ENCODE peak calls at places on chromosomes 1 and 21, in seven cellular contexts. J is GM19239; U is tibial nerve; M is pulmonary artery endothelial cell; Y is stimulated activated CD8-positive, alpha-beta memory T cell treated with anti-CD3 and anti-CD28 coated beads, Interleukin-7, amount 100 ng/mL, for 1 hour; X is activated CD4-positive, alpha-beta T cell treated with anti-CD3 and anti-CD28 coated beads, Interleukin-2, amount 10 ng/mL, durations not matched to agents 7 days and 5 days; W is esophagus squamous epithelium. E is an unnamed sample.

GRCh38 chr1:153420306-153420705 is 4.0 kb downstream of the S100A7A start:
- DNase-seq in M (no peak), Y (no peak), W (no peak), J (no peak), U (no peak), X (no peak), E (no peak)

GRCh38 chr1:45863117-45863670 is 59.8 kb downstream of the MAST2 start:
- DNase-seq in X (no peak), W (no peak), Y (no peak), M (no peak), U (no peak), J (no peak), E (no peak)

GRCh38 chr1:185846672-185847440 is 112.7 kb downstream of the HMCN1 start:
- DNase-seq in W (no peak), J (no peak), U (no peak), X (no peak), M (no peak), Y (no peak), E (peak; percentile 81)

GRCh38 chr1:185861630-185862029 is 127.4 kb downstream of the HMCN1 start:
- DNase-seq in W (no peak), U (no peak), Y (no peak), J (no peak), M (no peak), X (no peak), E (peak; percentile 55)

GRCh38 chr21:39014751-39015150 is 168.5 kb downstream of the PSMG1 start:
- DNase-seq in W (no peak), U (no peak), M (no peak), X (no peak), J (no peak), Y (no peak), E (peak; percentile 98)

GRCh38 chr1:11134352-11135266 is 34.9 kb upstream of the EXOSC10 start:
- DNase-seq in X (no peak), Y (no peak), U (peak; percentile 38), W (no peak), M (no peak), J (no peak), E (peak; percentile 36)

GRCh38 chr1:201383647-201384405 is 6.3 kb upstream of the TNNT2 start:
- DNase-seq in Y (no peak), W (no peak), M (no peak), J (no peak), X (no peak), U (no peak), E (peak; percentile 92)

GRCh38 chr1:70966018-70966638 is 81.5 kb downstream of the PTGER3 start:
- DNase-seq in Y (no peak), J (no peak), W (no peak), X (no peak), U (no peak), M (no peak), E (peak; percentile 15)

GRCh38 chr1:145985129-145985501 is 11.3 kb downstream of the TXNIP start:
- DNase-seq in Y (no peak), M (no peak), U (no peak), W (no peak), J (no peak), X (no peak), E (no peak)

GRCh38 chr1:76868916-76869315 is 1.6 kb downstream of the ST6GALNAC5 start:
- DNase-seq in W (no peak), U (no peak), M (no peak), X (no peak), J (no peak), Y (no peak), E (peak; percentile 2)

GRCh38 chr1:59411147-59411546 is 114.3 kb downstream of the FGGY start:
- DNase-seq in M (no peak), W (no peak), U (no peak), J (no peak), Y (no peak), X (no peak), E (no peak)

GRCh38 chr1:37930246-37931142 is 16.4 kb downstream of the INPP5B start:
- DNase-seq in U (no peak), J (no peak), W (no peak), M (no peak), Y (no peak), X (peak; percentile 41), E (peak; percentile 87)

GRCh38 chr21:23853796-23854379 is 1753.4 kb downstream of the MRPL39 start:
- DNase-seq in U (no peak), J (peak; percentile 4), Y (no peak), M (no peak), X (peak; percentile 33), W (no peak), E (peak; percentile 15)

GRCh38 chr1:71054281-71054731 is 6.7 kb upstream of the PTGER3 start:
- DNase-seq in W (no peak), U (no peak), X (no peak), M (no peak), J (no peak), Y (no peak), E (no peak)

GRCh38 chr21:14046401-14046800 is 164.4 kb downstream of the LIPI start:
- DNase-seq in Y (no peak), U (no peak), X (no peak), M (no peak), W (no peak), J (no peak), E (no peak)

GRCh38 chr1:65429806-65430205 is 9.3 kb downstream of the LEPR start:
- DNase-seq in Y (no peak), J (no peak), X (no peak), U (no peak), M (peak; percentile 94), W (no peak), E (peak; percentile 91)

GRCh38 chr1:7317888-7318287 is 453.2 kb upstream of the VAMP3 start:
- DNase-seq in W (no peak), Y (no peak), J (no peak), X (no peak), U (no peak), M (no peak), E (no peak)

GRCh38 chr1:54813479-54814147 is 12.5 kb upstream of the TTC22 start:
- DNase-seq in M (no peak), J (no peak), Y (no peak), U (no peak), W (no peak), X (no peak), E (no peak)

GRCh38 chr1:160078392-160079195 is 2.7 kb upstream of the KCNJ9 start:
- DNase-seq in U (no peak), M (no peak), J (peak; percentile 65), Y (no peak), X (peak; percentile 65), W (no peak), E (peak; percentile 24)

GRCh38 chr1:63643926-63644325 is 50.7 kb downstream of the PGM1 start:
- DNase-seq in W (no peak), J (no peak), U (no peak), X (no peak), Y (no peak), M (no peak), E (no peak)

GRCh38 chr1:34684246-34684645 is 70.6 kb upstream of the GJB5 start:
- DNase-seq in M (no peak), U (no peak), W (no peak), J (no peak), X (peak; percentile 17), Y (no peak), E (no peak)

GRCh38 chr1:8985915-8986813 is 40.1 kb downstream of the SLC2A7 start:
- DNase-seq in X (no peak), W (no peak), J (no peak), U (peak; percentile 40), Y (no peak), M (peak; percentile 94), E (peak; percentile 97)

GRCh38 chr1:8061673-8062386 is 35.7 kb upstream of the ERRFI1 start:
- DNase-seq in J (no peak), Y (no peak), M (no peak), X (no peak), U (no peak), W (no peak), E (peak; percentile 82)

GRCh38 chr1:42913426-42914091 is 45.1 kb downstream of the SLC2A1 start:
- DNase-seq in U (no peak), W (no peak), Y (no peak), J (peak; percentile 52), M (peak; percentile 35), X (peak; percentile 86), E (peak; percentile 86)

GRCh38 chr1:176696109-176696508 is 233.1 kb downstream of the PAPPA2 start:
- DNase-seq in X (no peak), U (no peak), M (no peak), Y (no peak), J (no peak), W (no peak), E (peak; percentile 42)

GRCh38 chr1:80053613-80054012 is 1047.1 kb upstream of the ADGRL4 start:
- DNase-seq in M (no peak), U (no peak), W (no peak), Y (no peak), J (no peak), X (no peak), E (no peak)

GRCh38 chr1:92029241-92029922 is 403 bp upstream of the EPHX4 start:
- DNase-seq in U (no peak), M (no peak), W (no peak), X (no peak), J (no peak), Y (no peak), E (peak; percentile 10)

GRCh38 chr21:33230518-33231324 is 983 bp downstream of the IFNAR2 start:
- DNase-seq in J (peak; percentile 50), U (no peak), Y (peak; percentile 11), X (peak; percentile 28), W (no peak), M (peak; percentile 39), E (peak; percentile 86)

GRCh38 chr1:7690076-7690475 is 81.0 kb upstream of the VAMP3 start:
- DNase-seq in M (no peak), X (no peak), J (no peak), U (no peak), Y (no peak), W (no peak), E (no peak)

GRCh38 chr1:172287207-172287606 is 133.3 kb upstream of the C1orf105 start:
- DNase-seq in X (no peak), W (no peak), M (peak; percentile 20), J (no peak), U (peak; percentile 35), Y (no peak), E (peak; percentile 90)

GRCh38 chr1:214473392-214473791 is 78.0 kb downstream of the PTPN14 start:
- DNase-seq in U (no peak), J (no peak), W (no peak), X (no peak), Y (no peak), M (no peak), E (peak; percentile 78)

GRCh38 chr1:12069616-12070244 is 6.6 kb downstream of the TNFRSF8 start:
- DNase-seq in Y (no peak), M (no peak), J (no peak), W (no peak), X (no peak), U (no peak), E (no peak)

GRCh38 chr1:8314346-8315280 is 3.3 kb upstream of the SLC45A1 start:
- DNase-seq in J (peak; percentile 59), X (peak; percentile 48), Y (peak; percentile 9), M (peak; percentile 41), W (no peak), U (peak; percentile 48), E (peak; percentile 84)

GRCh38 chr21:44706026-44706705 is 5.2 kb downstream of the TSPEAR start:
- DNase-seq in U (no peak), W (no peak), Y (no peak), X (no peak), M (no peak), J (no peak), E (no peak)

GRCh38 chr1:240232548-240232947 is 140.9 kb downstream of the FMN2 start:
- DNase-seq in M (no peak), U (no peak), W (no peak), Y (no peak), J (no peak), X (no peak), E (peak; percentile 45)

GRCh38 chr1:12567288-12567819 is 50.7 kb downstream of the DHRS3 start:
- DNase-seq in M (no peak), J (no peak), Y (no peak), X (no peak), U (no peak), W (no peak), E (no peak)

GRCh38 chr1:59062743-59063142 is 234.2 kb upstream of the FGGY start:
- DNase-seq in W (no peak), X (no peak), U (no peak), Y (no peak), J (no peak), M (peak; percentile 37), E (peak; percentile 93)